ENCODE peak calls at places on chromosome X, in nine cellular contexts. One of them, this sample, is unnamed.

GRCh38 chrX:110188701-110189558 is 129.0 kb downstream of the AMMECR1 start:
- DNase-seq in upper lobe of left lung: no peak
- DNase-seq in H1: no peak
- DNase-seq in ovary: no peak
- DNase-seq in tibial nerve: no peak
- DNase-seq in stomach: no peak
- DNase-seq in suprapubic skin: no peak
- DNase-seq in sigmoid colon: no peak
- DNase-seq in K562: no peak
- DNase-seq in this sample: no peak

GRCh38 chrX:42678133-42678532 is 99.8 kb downstream of the PPP1R2C start:
- DNase-seq in upper lobe of left lung: no peak
- DNase-seq in H1: no peak
- DNase-seq in ovary: no peak
- DNase-seq in tibial nerve: no peak
- DNase-seq in stomach: peak; percentile 46
- DNase-seq in suprapubic skin: no peak
- DNase-seq in sigmoid colon: no peak
- DNase-seq in K562: no peak
- DNase-seq in this sample: no peak

GRCh38 chrX:33126469-33126868 is 84.9 kb downstream of the DMD start:
- DNase-seq in upper lobe of left lung: no peak
- DNase-seq in H1: no peak
- DNase-seq in ovary: no peak
- DNase-seq in tibial nerve: no peak
- DNase-seq in stomach: no peak
- DNase-seq in suprapubic skin: no peak
- DNase-seq in sigmoid colon: no peak
- DNase-seq in K562: no peak
- DNase-seq in this sample: no peak

GRCh38 chrX:114582264-114582632 is 1.6 kb upstream of the HTR2C start:
- DNase-seq in upper lobe of left lung: no peak
- DNase-seq in H1: no peak
- DNase-seq in ovary: no peak
- DNase-seq in tibial nerve: no peak
- DNase-seq in stomach: no peak
- DNase-seq in suprapubic skin: no peak
- DNase-seq in sigmoid colon: no peak
- DNase-seq in K562: no peak
- DNase-seq in this sample: no peak

GRCh38 chrX:1322393-1322792 is 14.2 kb upstream of the IL3RA start:
- DNase-seq in upper lobe of left lung: no peak
- DNase-seq in H1: no peak
- DNase-seq in ovary: no peak
- DNase-seq in tibial nerve: no peak
- DNase-seq in stomach: no peak
- DNase-seq in suprapubic skin: no peak
- DNase-seq in sigmoid colon: no peak
- DNase-seq in K562: no peak
- DNase-seq in this sample: no peak

GRCh38 chrX:154542723-154543424 is 3.8 kb downstream of the G6PD start:
- DNase-seq in upper lobe of left lung: no peak
- DNase-seq in H1: no peak
- DNase-seq in ovary: no peak
- DNase-seq in tibial nerve: no peak
- DNase-seq in stomach: no peak
- DNase-seq in suprapubic skin: peak; percentile 62
- DNase-seq in sigmoid colon: no peak
- DNase-seq in K562: no peak
- DNase-seq in this sample: no peak

GRCh38 chrX:120015145-120016067 is 62.1 kb downstream of the RHOXF2B start:
- DNase-seq in upper lobe of left lung: peak; percentile 61
- DNase-seq in H1: no peak
- DNase-seq in ovary: peak; percentile 41
- DNase-seq in tibial nerve: no peak
- DNase-seq in stomach: no peak
- DNase-seq in suprapubic skin: no peak
- DNase-seq in sigmoid colon: no peak
- DNase-seq in K562: no peak
- DNase-seq in this sample: no peak

GRCh38 chrX:103431316-103431715 is 55.0 kb downstream of the BEX3 start:
- DNase-seq in upper lobe of left lung: no peak
- DNase-seq in H1: no peak
- DNase-seq in ovary: no peak
- DNase-seq in tibial nerve: no peak
- DNase-seq in stomach: no peak
- DNase-seq in suprapubic skin: no peak
- DNase-seq in sigmoid colon: no peak
- DNase-seq in K562: no peak
- DNase-seq in this sample: no peak

GRCh38 chrX:118847676-118848075 is 24.1 kb downstream of the ZCCHC12 start:
- DNase-seq in upper lobe of left lung: no peak
- DNase-seq in H1: no peak
- DNase-seq in ovary: no peak
- DNase-seq in tibial nerve: no peak
- DNase-seq in stomach: no peak
- DNase-seq in suprapubic skin: no peak
- DNase-seq in sigmoid colon: no peak
- DNase-seq in K562: peak; percentile 65
- DNase-seq in this sample: peak; percentile 61

DNA sequence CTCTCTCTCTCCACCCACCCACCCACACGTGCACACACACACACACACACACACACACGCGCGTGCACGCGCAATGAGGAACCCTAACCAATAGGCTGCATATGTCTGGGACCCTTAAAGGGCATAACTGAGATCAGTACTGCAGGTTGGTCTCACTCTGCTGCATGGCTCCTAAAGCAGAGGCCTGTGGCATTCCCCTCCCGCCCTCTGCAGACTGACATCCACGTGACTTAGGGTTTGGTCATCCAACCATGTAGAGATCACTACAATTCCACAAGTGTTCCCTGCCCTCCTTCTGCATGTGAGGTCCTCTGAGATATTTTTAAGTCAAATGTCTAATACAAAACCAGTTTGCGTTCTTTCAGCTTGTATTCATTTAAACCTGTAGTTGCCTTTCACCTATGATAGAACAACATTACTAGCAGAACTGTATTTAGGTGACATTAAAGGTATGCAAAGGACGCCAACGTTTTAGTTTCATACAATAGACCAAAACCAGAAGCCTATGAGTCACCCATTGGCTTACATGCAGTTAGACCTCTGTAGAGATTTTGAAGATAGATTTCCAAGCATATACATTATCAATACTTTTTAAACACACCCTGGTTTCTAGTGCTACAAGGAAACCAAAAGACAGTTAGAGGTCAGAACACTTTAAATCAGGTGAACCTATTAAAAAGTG is 10.1 kb downstream of the XAGE5 start:
- DNase-seq in upper lobe of left lung: no peak
- DNase-seq in H1: no peak
- DNase-seq in ovary: no peak
- DNase-seq in tibial nerve: no peak
- DNase-seq in stomach: no peak
- DNase-seq in suprapubic skin: no peak
- DNase-seq in sigmoid colon: no peak
- DNase-seq in K562: no peak
- DNase-seq in this sample: no peak
- TF ChIP-seq EP300 in upper lobe of left lung: no peak
- TF ChIP-seq EP300 in H1: no peak
- TF ChIP-seq EP300 in ovary: no peak
- TF ChIP-seq EP300 in tibial nerve: no peak
- TF ChIP-seq EP300 in stomach: no peak
- TF ChIP-seq EP300 in suprapubic skin: no peak
- TF ChIP-seq EP300 in sigmoid colon: no peak
- TF ChIP-seq EP300 in K562: no peak
- TF ChIP-seq EP300 in this sample: no peak

GRCh38 chrX:132404266-132404665 is 84.6 kb downstream of the MBNL3 start:
- DNase-seq in upper lobe of left lung: no peak
- DNase-seq in H1: no peak
- DNase-seq in ovary: no peak
- DNase-seq in tibial nerve: no peak
- DNase-seq in stomach: no peak
- DNase-seq in suprapubic skin: no peak
- DNase-seq in sigmoid colon: no peak
- DNase-seq in K562: no peak
- DNase-seq in this sample: no peak

GRCh38 chrX:132407704-132408103 is 81.1 kb downstream of the MBNL3 start:
- DNase-seq in upper lobe of left lung: no peak
- DNase-seq in H1: no peak
- DNase-seq in ovary: no peak
- DNase-seq in tibial nerve: no peak
- DNase-seq in stomach: no peak
- DNase-seq in suprapubic skin: no peak
- DNase-seq in sigmoid colon: no peak
- DNase-seq in K562: no peak
- DNase-seq in this sample: no peak

GRCh38 chrX:132406106-132406505 is 82.7 kb downstream of the MBNL3 start:
- DNase-seq in upper lobe of left lung: no peak
- DNase-seq in H1: no peak
- DNase-seq in ovary: no peak
- DNase-seq in tibial nerve: no peak
- DNase-seq in stomach: no peak
- DNase-seq in suprapubic skin: no peak
- DNase-seq in sigmoid colon: no peak
- DNase-seq in K562: no peak
- DNase-seq in this sample: no peak

GRCh38 chrX:132401935-132402334 is 86.9 kb downstream of the MBNL3 start:
- DNase-seq in upper lobe of left lung: no peak
- DNase-seq in H1: no peak
- DNase-seq in ovary: no peak
- DNase-seq in tibial nerve: no peak
- DNase-seq in stomach: no peak
- DNase-seq in suprapubic skin: no peak
- DNase-seq in sigmoid colon: no peak
- DNase-seq in K562: no peak
- DNase-seq in this sample: no peak
- TF ChIP-seq EP300 in upper lobe of left lung: no peak
- TF ChIP-seq EP300 in H1: no peak
- TF ChIP-seq EP300 in ovary: no peak
- TF ChIP-seq EP300 in tibial nerve: no peak
- TF ChIP-seq EP300 in stomach: no peak
- TF ChIP-seq EP300 in suprapubic skin: no peak
- TF ChIP-seq EP300 in sigmoid colon: no peak
- TF ChIP-seq EP300 in K562: no peak
- TF ChIP-seq EP300 in this sample: no peak

GRCh38 chrX:18677140-18677834 is 5.4 kb upstream of the RS1 start:
- DNase-seq in upper lobe of left lung: no peak
- DNase-seq in H1: no peak
- DNase-seq in ovary: no peak
- DNase-seq in tibial nerve: no peak
- DNase-seq in stomach: peak; percentile 28
- DNase-seq in suprapubic skin: no peak
- DNase-seq in sigmoid colon: no peak
- DNase-seq in K562: peak; percentile 11
- DNase-seq in this sample: no peak

GRCh38 chrX:18674788-18675735 is 3.2 kb upstream of the RS1 start:
- DNase-seq in upper lobe of left lung: peak; percentile 95
- DNase-seq in H1: peak; percentile 21
- DNase-seq in ovary: peak; percentile 80
- DNase-seq in tibial nerve: peak; percentile 52
- DNase-seq in stomach: peak; percentile 74
- DNase-seq in suprapubic skin: peak; percentile 80
- DNase-seq in sigmoid colon: peak; percentile 85
- DNase-seq in K562: peak; percentile 75
- DNase-seq in this sample: peak; percentile 96

GRCh38 chrX:18674417-18674787 is 2.5 kb upstream of the RS1 start:
- DNase-seq in upper lobe of left lung: peak; percentile 69
- DNase-seq in H1: no peak
- DNase-seq in ovary: peak; percentile 20
- DNase-seq in tibial nerve: no peak
- DNase-seq in stomach: peak; percentile 27
- DNase-seq in suprapubic skin: peak; percentile 67
- DNase-seq in sigmoid colon: peak; percentile 66
- DNase-seq in K562: no peak
- DNase-seq in this sample: peak; percentile 80

GRCh38 chrX:18676470-18676869 is 4.6 kb upstream of the RS1 start:
- DNase-seq in upper lobe of left lung: no peak
- DNase-seq in H1: no peak
- DNase-seq in ovary: peak; percentile 32
- DNase-seq in tibial nerve: no peak
- DNase-seq in stomach: no peak
- DNase-seq in suprapubic skin: no peak
- DNase-seq in sigmoid colon: no peak
- DNase-seq in K562: peak; percentile 48
- DNase-seq in this sample: peak; percentile 41

DNA sequence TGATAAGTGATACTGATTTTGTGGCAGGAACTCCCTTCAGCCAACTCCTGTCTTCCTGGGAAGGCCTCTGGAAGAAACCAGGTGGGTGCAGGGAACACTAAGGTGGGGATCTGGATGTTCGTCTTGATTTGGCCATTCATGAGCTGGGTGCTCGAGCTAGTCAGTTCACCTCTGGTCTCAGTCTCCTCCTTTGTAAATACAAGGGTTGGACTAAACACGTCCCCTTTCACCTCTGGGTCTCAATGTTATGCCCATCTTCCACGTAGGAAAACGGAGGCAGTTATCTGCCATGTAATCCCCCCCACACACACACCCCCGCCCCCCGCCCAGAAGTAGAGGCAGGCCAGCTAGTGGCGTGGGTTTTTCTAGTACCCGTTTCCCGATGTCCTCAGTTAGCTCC is 4.1 kb upstream of the RS1 start:
- DNase-seq in upper lobe of left lung: no peak
- DNase-seq in H1: no peak
- DNase-seq in ovary: no peak
- DNase-seq in tibial nerve: no peak
- DNase-seq in stomach: no peak
- DNase-seq in suprapubic skin: no peak
- DNase-seq in sigmoid colon: no peak
- DNase-seq in K562: no peak
- DNase-seq in this sample: no peak
- TF ChIP-seq EP300 in upper lobe of left lung: no peak
- TF ChIP-seq EP300 in H1: no peak
- TF ChIP-seq EP300 in ovary: no peak
- TF ChIP-seq EP300 in tibial nerve: no peak
- TF ChIP-seq EP300 in stomach: no peak
- TF ChIP-seq EP300 in suprapubic skin: no peak
- TF ChIP-seq EP300 in sigmoid colon: no peak
- TF ChIP-seq EP300 in K562: no peak
- TF ChIP-seq EP300 in this sample: no peak

DNA sequence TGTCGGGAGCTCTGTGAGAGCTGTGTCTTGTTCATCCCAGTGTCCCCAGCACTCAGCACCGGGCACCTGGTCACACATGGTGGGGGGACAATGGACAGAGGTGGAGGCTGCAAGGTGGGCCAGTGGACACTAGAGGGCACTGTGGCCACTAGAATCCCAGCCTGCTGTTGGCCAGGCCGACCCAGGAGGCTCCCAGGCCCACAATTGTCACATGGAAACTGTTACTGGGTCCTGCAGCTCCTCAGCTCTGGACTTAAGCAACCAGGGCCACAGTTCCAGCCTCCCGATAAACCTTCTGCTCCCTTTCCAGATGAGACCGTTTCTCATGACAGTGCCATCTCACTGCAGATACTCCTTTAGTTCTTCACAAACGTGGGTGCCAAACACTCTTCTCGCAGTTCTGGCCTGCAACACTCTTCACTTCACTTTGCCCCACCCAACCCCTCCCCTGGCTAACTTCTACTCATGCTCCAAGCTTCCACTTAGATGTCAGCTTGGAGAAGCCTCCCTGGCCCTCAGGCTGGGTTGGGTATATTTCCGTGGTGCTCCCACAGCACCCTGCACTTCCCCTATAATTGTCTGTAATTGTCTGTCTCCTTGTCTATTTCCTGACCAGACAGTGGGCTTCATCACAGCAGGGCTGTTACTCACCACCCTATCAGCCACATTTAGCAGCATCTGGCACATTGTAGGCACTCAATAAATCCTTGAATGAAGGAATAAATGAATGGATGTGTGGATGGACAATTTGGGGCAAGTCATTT is 3.5 kb upstream of the IQSEC2 start:
- DNase-seq in upper lobe of left lung: no peak
- DNase-seq in H1: peak; percentile 21
- DNase-seq in ovary: peak; percentile 66
- DNase-seq in tibial nerve: peak; percentile 34
- DNase-seq in stomach: peak; percentile 67
- DNase-seq in suprapubic skin: peak; percentile 73
- DNase-seq in sigmoid colon: peak; percentile 83
- DNase-seq in K562: peak; percentile 79
- DNase-seq in this sample: peak; percentile 83
- TF ChIP-seq EP300 in upper lobe of left lung: no peak
- TF ChIP-seq EP300 in H1: no peak
- TF ChIP-seq EP300 in ovary: no peak
- TF ChIP-seq EP300 in tibial nerve: no peak
- TF ChIP-seq EP300 in stomach: no peak
- TF ChIP-seq EP300 in suprapubic skin: no peak
- TF ChIP-seq EP300 in sigmoid colon: no peak
- TF ChIP-seq EP300 in K562: no peak
- TF ChIP-seq EP300 in this sample: no peak